ENCODE peak calls at places on chromosomes 2 and 18, in seven cellular contexts. W, L, Y, O, I, Z and A are unnamed samples.

GRCh38 chr18:12318334-12318697 is 10.3 kb downstream of the TUBB6 start:
- DNase-seq in W (no peak), L (no peak), Y (no peak), O (no peak), I (no peak), Z (no peak), A (no peak)

GRCh38 chr2:152350155-152350679 is 15.2 kb downstream of the FMNL2 start:
- DNase-seq in W (no peak), L (no peak), Y (no peak), O (no peak), I (no peak), Z (no peak), A (no peak)

GRCh38 chr2:157218911-157219310 is 38.6 kb upstream of the GALNT5 start:
- DNase-seq in W (no peak), L (no peak), Y (no peak), O (no peak), I (no peak), Z (no peak), A (no peak)

GRCh38 chr18:69250305-69251151 is 150.2 kb upstream of the DOK6 start:
- DNase-seq in W (no peak), L (no peak), Y (no peak), O (peak; percentile 45), I (no peak), Z (peak; percentile 55), A (peak; percentile 79)

GRCh38 chr2:70484086-70484485 is 69.5 kb downstream of the TGFA start:
- DNase-seq in W (no peak), L (no peak), Y (no peak), O (no peak), I (no peak), Z (no peak), A (no peak)

GRCh38 chr2:205902041-205902898 is 183.7 kb downstream of the INO80D start:
- DNase-seq in W (no peak), L (no peak), Y (no peak), O (no peak), I (no peak), Z (peak; percentile 46), A (peak; percentile 11)

GRCh38 chr2:25700221-25700660 is 26.9 kb upstream of the DTNB start:
- DNase-seq in W (no peak), L (no peak), Y (peak; percentile 42), O (peak; percentile 39), I (no peak), Z (peak; percentile 59), A (peak; percentile 66)

GRCh38 chr18:26089247-26090129 is 925 bp downstream of the SS18 start:
- DNase-seq in W (no peak), L (no peak), Y (peak; percentile 46), O (peak; percentile 45), I (no peak), Z (peak; percentile 49), A (peak; percentile 51)

GRCh38 chr2:128445533-128445900 is 126.8 kb upstream of the HS6ST1 start:
- DNase-seq in W (no peak), L (peak; percentile 17), Y (no peak), O (no peak), I (peak; percentile 12), Z (no peak), A (no peak)

GRCh38 chr2:157355618-157356017 is 30.0 kb upstream of the ERMN start:
- DNase-seq in W (no peak), L (no peak), Y (no peak), O (no peak), I (no peak), Z (peak; percentile 7), A (no peak)

GRCh38 chr2:216688731-216689360 is 6.5 kb downstream of the IGFBP5 start:
- DNase-seq in W (peak; percentile 44), L (peak; percentile 62), Y (no peak), O (no peak), I (no peak), Z (no peak), A (no peak)

GRCh38 chr2:73043978-73044832 is 27.3 kb downstream of the SFXN5 start:
- DNase-seq in W (no peak), L (no peak), Y (peak; percentile 39), O (no peak), I (no peak), Z (no peak), A (no peak)

GRCh38 chr2:173697929-173698328 is 267.2 kb downstream of the SP3 start:
- DNase-seq in W (no peak), L (no peak), Y (no peak), O (no peak), I (no peak), Z (no peak), A (no peak)

GRCh38 chr2:240134956-240135520 is 1.1 kb downstream of the COPS9 start:
- DNase-seq in W (no peak), L (no peak), Y (no peak), O (no peak), I (no peak), Z (no peak), A (no peak)

GRCh38 chr2:234804704-234805103 is 147.1 kb upstream of the SH3BP4 start:
- DNase-seq in W (no peak), L (no peak), Y (no peak), O (no peak), I (no peak), Z (no peak), A (no peak)

GRCh38 chr2:567865-568638 is 109.2 kb downstream of the TMEM18 start:
- DNase-seq in W (peak; percentile 81), L (no peak), Y (peak; percentile 64), O (no peak), I (no peak), Z (no peak), A (peak; percentile 75)

GRCh38 chr2:566379-567313 is 110.6 kb downstream of the TMEM18 start:
- DNase-seq in W (no peak), L (no peak), Y (no peak), O (no peak), I (no peak), Z (no peak), A (no peak)

GRCh38 chr2:567496-567864 is 109.7 kb downstream of the TMEM18 start:
- DNase-seq in W (no peak), L (no peak), Y (no peak), O (no peak), I (no peak), Z (no peak), A (no peak)

GRCh38 chr2:569681-570080 is 107.5 kb downstream of the TMEM18 start:
- DNase-seq in W (no peak), L (no peak), Y (no peak), O (no peak), I (no peak), Z (no peak), A (no peak)

DNA sequence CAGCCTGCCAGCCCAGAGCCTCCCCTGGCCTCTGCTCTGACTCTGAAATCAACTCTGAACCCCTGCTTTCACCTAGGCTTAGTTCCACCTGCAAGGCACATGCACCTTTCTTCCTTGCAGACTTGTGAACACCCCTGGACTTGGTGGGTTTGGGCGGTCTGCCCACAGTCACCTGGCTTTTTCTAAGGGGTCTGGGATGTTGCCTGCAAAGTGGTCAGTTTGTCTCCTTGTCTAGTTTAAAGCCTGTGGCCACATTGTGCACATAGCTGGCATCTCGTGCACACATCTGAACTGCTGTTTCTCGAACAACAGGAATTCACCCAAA is 108.6 kb downstream of the TMEM18 start:
- DNase-seq in W (no peak), L (no peak), Y (no peak), O (no peak), I (no peak), Z (no peak), A (no peak)
- H3K4me3 ChIP-seq in W (peak overlapping the region; percentile 20), L (no peak overlapping the region), Y (no peak overlapping the region), O (no peak overlapping the region), I (no peak overlapping the region), Z (no peak overlapping the region), A (peak overlapping the region; percentile 44)

DNA sequence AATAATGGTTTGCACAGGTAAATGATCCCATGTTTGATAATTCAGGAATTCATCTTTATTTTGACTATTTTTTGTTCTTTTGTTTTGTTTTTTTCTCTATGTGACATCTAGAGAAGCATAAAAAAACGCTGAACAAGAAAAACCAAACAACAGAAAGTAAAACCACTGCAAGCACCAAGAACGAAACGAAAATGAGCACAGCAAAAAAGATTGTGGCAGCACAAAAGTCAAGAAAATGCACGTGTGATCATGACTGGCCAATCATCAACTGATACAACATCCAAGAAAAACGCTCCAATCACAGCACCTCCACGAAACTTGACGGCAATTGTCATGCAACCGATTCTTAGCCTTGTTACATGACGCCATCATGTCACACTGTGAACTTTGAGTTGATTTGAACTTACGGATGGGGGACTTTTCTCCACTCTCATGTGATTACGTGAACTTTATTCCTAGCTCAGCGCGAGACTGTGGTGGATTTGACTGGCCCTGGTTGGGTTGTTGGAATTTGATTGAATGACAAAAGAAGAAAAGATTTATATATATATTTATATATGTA is 318.7 kb downstream of the CELF4 start:
- DNase-seq in W (no peak), L (no peak), Y (no peak), O (peak; percentile 67), I (no peak), Z (no peak), A (no peak)
- TF ChIP-seq CTCF in W (no peak), L (no peak), Y (no peak), O (no peak), I (no peak), Z (no peak), A (no peak)

DNA sequence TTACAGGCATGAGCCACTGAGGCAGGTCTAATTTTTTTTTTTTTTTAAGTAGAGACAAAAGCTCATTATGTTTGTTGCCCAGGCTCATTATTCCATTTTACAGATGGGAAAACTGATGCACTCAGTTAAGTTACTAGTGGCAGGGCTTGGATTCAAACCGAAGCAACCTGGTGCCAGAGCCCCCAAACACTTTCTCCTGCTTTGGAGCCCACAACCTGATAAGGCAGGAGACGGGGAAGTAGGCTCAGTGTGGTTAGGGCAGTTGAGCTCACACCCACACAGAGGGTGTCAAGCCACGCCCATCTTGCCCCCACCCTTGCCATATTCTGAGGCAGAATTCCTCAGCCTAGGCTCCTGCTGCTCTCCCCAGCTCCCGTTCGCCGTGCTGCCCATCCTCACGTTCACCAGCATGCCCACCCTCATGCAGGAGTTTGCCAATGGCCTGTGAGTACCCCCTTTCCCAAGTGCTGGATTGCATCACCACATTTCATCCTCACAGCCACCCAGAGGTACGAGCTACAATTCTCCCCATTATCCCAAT is 5.8 kb upstream of the CTDSP1 start:
- DNase-seq in W (no peak), L (no peak), Y (no peak), O (no peak), I (no peak), Z (no peak), A (no peak)
- H3K4me3 ChIP-seq in W (no peak overlapping the region), L (no peak overlapping the region), Y (no peak overlapping the region), O (no peak overlapping the region), I (no peak overlapping the region), Z (no peak overlapping the region), A (no peak overlapping the region)

GRCh38 chr2:193482557-193482956 is 1287.8 kb upstream of the TMEFF2 start:
- DNase-seq in W (no peak), L (no peak), Y (no peak), O (peak; percentile 45), I (no peak), Z (no peak), A (no peak)
- TF ChIP-seq CTCF in W (no peak), L (no peak), Y (no peak), O (no peak), I (no peak), Z (no peak), A (no peak)